ENCODE peak calls at places on chromosomes 4 and X, in seven cellular contexts. One of them, this sample, is unnamed.

GRCh38 chrX:136656596-136656995 is 8.6 kb downstream of the CD40LG start:
- ATAC-seq in sciatic nerve: no peak
- ATAC-seq in lower lobe of right lung: no peak
- ATAC-seq in heart right ventricle: no peak
- ATAC-seq in pancreas: no peak
- ATAC-seq in left cardiac atrium: no peak
- ATAC-seq in stimulated activated naive CD8-positive, alpha-beta T cell treated with anti-CD3 and anti-CD28 coated beads, Interleukin-15, amount 100 ng/mL, for 72 hours: no peak
- ATAC-seq in this sample: no peak

GRCh38 chrX:105876658-105877057 is 54.3 kb downstream of the NRK start:
- ATAC-seq in sciatic nerve: no peak
- ATAC-seq in lower lobe of right lung: no peak
- ATAC-seq in heart right ventricle: no peak
- ATAC-seq in pancreas: no peak
- ATAC-seq in left cardiac atrium: no peak
- ATAC-seq in stimulated activated naive CD8-positive, alpha-beta T cell treated with anti-CD3 and anti-CD28 coated beads, Interleukin-15, amount 100 ng/mL, for 72 hours: no peak
- ATAC-seq in this sample: no peak

GRCh38 chrX:136219893-136220292 is 31.3 kb downstream of the MAP7D3 start:
- ATAC-seq in sciatic nerve: no peak
- ATAC-seq in lower lobe of right lung: no peak
- ATAC-seq in heart right ventricle: no peak
- ATAC-seq in pancreas: no peak
- ATAC-seq in left cardiac atrium: no peak
- ATAC-seq in stimulated activated naive CD8-positive, alpha-beta T cell treated with anti-CD3 and anti-CD28 coated beads, Interleukin-15, amount 100 ng/mL, for 72 hours: no peak
- ATAC-seq in this sample: no peak

GRCh38 chr4:82076359-82076758 is 297.4 kb downstream of the HNRNPD start:
- ATAC-seq in sciatic nerve: no peak
- ATAC-seq in lower lobe of right lung: no peak
- ATAC-seq in heart right ventricle: no peak
- ATAC-seq in pancreas: no peak
- ATAC-seq in left cardiac atrium: no peak
- ATAC-seq in stimulated activated naive CD8-positive, alpha-beta T cell treated with anti-CD3 and anti-CD28 coated beads, Interleukin-15, amount 100 ng/mL, for 72 hours: no peak
- ATAC-seq in this sample: no peak

GRCh38 chr4:110787109-110787508 is 164.2 kb upstream of the PITX2 start:
- ATAC-seq in sciatic nerve: no peak
- ATAC-seq in lower lobe of right lung: no peak
- ATAC-seq in heart right ventricle: no peak
- ATAC-seq in pancreas: no peak
- ATAC-seq in left cardiac atrium: no peak
- ATAC-seq in stimulated activated naive CD8-positive, alpha-beta T cell treated with anti-CD3 and anti-CD28 coated beads, Interleukin-15, amount 100 ng/mL, for 72 hours: no peak
- ATAC-seq in this sample: no peak

GRCh38 chr4:44237643-44238042 is 211.0 kb downstream of the KCTD8 start:
- ATAC-seq in sciatic nerve: no peak
- ATAC-seq in lower lobe of right lung: no peak
- ATAC-seq in heart right ventricle: no peak
- ATAC-seq in pancreas: no peak
- ATAC-seq in left cardiac atrium: no peak
- ATAC-seq in stimulated activated naive CD8-positive, alpha-beta T cell treated with anti-CD3 and anti-CD28 coated beads, Interleukin-15, amount 100 ng/mL, for 72 hours: no peak
- ATAC-seq in this sample: no peak

GRCh38 chrX:24506082-24506481 is 41.0 kb downstream of the PDK3 start:
- ATAC-seq in sciatic nerve: no peak
- ATAC-seq in lower lobe of right lung: no peak
- ATAC-seq in heart right ventricle: no peak
- ATAC-seq in pancreas: no peak
- ATAC-seq in left cardiac atrium: no peak
- ATAC-seq in stimulated activated naive CD8-positive, alpha-beta T cell treated with anti-CD3 and anti-CD28 coated beads, Interleukin-15, amount 100 ng/mL, for 72 hours: peak
- ATAC-seq in this sample: no peak

GRCh38 chr4:10971800-10972398 is 287.3 kb upstream of the CLNK start:
- ATAC-seq in sciatic nerve: no peak
- ATAC-seq in lower lobe of right lung: no peak
- ATAC-seq in heart right ventricle: no peak
- ATAC-seq in pancreas: no peak
- ATAC-seq in left cardiac atrium: no peak
- ATAC-seq in stimulated activated naive CD8-positive, alpha-beta T cell treated with anti-CD3 and anti-CD28 coated beads, Interleukin-15, amount 100 ng/mL, for 72 hours: no peak
- ATAC-seq in this sample: no peak

GRCh38 chr4:24794111-24794860 is 1.1 kb upstream of the SOD3 start:
- ATAC-seq in sciatic nerve: peak
- ATAC-seq in lower lobe of right lung: peak
- ATAC-seq in heart right ventricle: peak
- ATAC-seq in pancreas: no peak
- ATAC-seq in left cardiac atrium: peak
- ATAC-seq in stimulated activated naive CD8-positive, alpha-beta T cell treated with anti-CD3 and anti-CD28 coated beads, Interleukin-15, amount 100 ng/mL, for 72 hours: no peak
- ATAC-seq in this sample: no peak

GRCh38 chrX:112211459-112211858 is 128.9 kb upstream of the TRPC5 start:
- ATAC-seq in sciatic nerve: no peak
- ATAC-seq in lower lobe of right lung: no peak
- ATAC-seq in heart right ventricle: no peak
- ATAC-seq in pancreas: no peak
- ATAC-seq in left cardiac atrium: no peak
- ATAC-seq in stimulated activated naive CD8-positive, alpha-beta T cell treated with anti-CD3 and anti-CD28 coated beads, Interleukin-15, amount 100 ng/mL, for 72 hours: peak
- ATAC-seq in this sample: no peak

GRCh38 chrX:101230636-101231035 is 11.1 kb downstream of the DRP2 start:
- ATAC-seq in sciatic nerve: no peak
- ATAC-seq in lower lobe of right lung: no peak
- ATAC-seq in heart right ventricle: no peak
- ATAC-seq in pancreas: no peak
- ATAC-seq in left cardiac atrium: no peak
- ATAC-seq in stimulated activated naive CD8-positive, alpha-beta T cell treated with anti-CD3 and anti-CD28 coated beads, Interleukin-15, amount 100 ng/mL, for 72 hours: no peak
- ATAC-seq in this sample: no peak

GRCh38 chr4:119729815-119730643 is 101.4 kb upstream of the PDE5A start:
- ATAC-seq in sciatic nerve: no peak
- ATAC-seq in lower lobe of right lung: peak
- ATAC-seq in heart right ventricle: no peak
- ATAC-seq in pancreas: peak
- ATAC-seq in left cardiac atrium: no peak
- ATAC-seq in stimulated activated naive CD8-positive, alpha-beta T cell treated with anti-CD3 and anti-CD28 coated beads, Interleukin-15, amount 100 ng/mL, for 72 hours: no peak
- ATAC-seq in this sample: no peak

GRCh38 chrX:70592091-70592490 is 147.5 kb downstream of the DLG3 start:
- ATAC-seq in sciatic nerve: no peak
- ATAC-seq in lower lobe of right lung: no peak
- ATAC-seq in heart right ventricle: no peak
- ATAC-seq in pancreas: no peak
- ATAC-seq in left cardiac atrium: no peak
- ATAC-seq in stimulated activated naive CD8-positive, alpha-beta T cell treated with anti-CD3 and anti-CD28 coated beads, Interleukin-15, amount 100 ng/mL, for 72 hours: peak
- ATAC-seq in this sample: no peak

GRCh38 chr4:38243385-38244053 is 283.3 kb downstream of the PTTG2 start:
- ATAC-seq in sciatic nerve: no peak
- ATAC-seq in lower lobe of right lung: peak
- ATAC-seq in heart right ventricle: no peak
- ATAC-seq in pancreas: no peak
- ATAC-seq in left cardiac atrium: no peak
- ATAC-seq in stimulated activated naive CD8-positive, alpha-beta T cell treated with anti-CD3 and anti-CD28 coated beads, Interleukin-15, amount 100 ng/mL, for 72 hours: no peak
- ATAC-seq in this sample: no peak

GRCh38 chrX:74119016-74119910 is 184.7 kb upstream of the ZCCHC13 start:
- ATAC-seq in sciatic nerve: no peak
- ATAC-seq in lower lobe of right lung: no peak
- ATAC-seq in heart right ventricle: no peak
- ATAC-seq in pancreas: no peak
- ATAC-seq in left cardiac atrium: no peak
- ATAC-seq in stimulated activated naive CD8-positive, alpha-beta T cell treated with anti-CD3 and anti-CD28 coated beads, Interleukin-15, amount 100 ng/mL, for 72 hours: no peak
- ATAC-seq in this sample: no peak

GRCh38 chrX:53547668-53548067 is 113.5 kb upstream of the HSD17B10 start:
- ATAC-seq in sciatic nerve: no peak
- ATAC-seq in lower lobe of right lung: no peak
- ATAC-seq in heart right ventricle: no peak
- ATAC-seq in pancreas: no peak
- ATAC-seq in left cardiac atrium: no peak
- ATAC-seq in stimulated activated naive CD8-positive, alpha-beta T cell treated with anti-CD3 and anti-CD28 coated beads, Interleukin-15, amount 100 ng/mL, for 72 hours: peak
- ATAC-seq in this sample: no peak

GRCh38 chr4:44046491-44046890 is 402.1 kb downstream of the KCTD8 start:
- ATAC-seq in sciatic nerve: no peak
- ATAC-seq in lower lobe of right lung: no peak
- ATAC-seq in heart right ventricle: no peak
- ATAC-seq in pancreas: no peak
- ATAC-seq in left cardiac atrium: no peak
- ATAC-seq in stimulated activated naive CD8-positive, alpha-beta T cell treated with anti-CD3 and anti-CD28 coated beads, Interleukin-15, amount 100 ng/mL, for 72 hours: no peak
- ATAC-seq in this sample: no peak

GRCh38 chr4:85527815-85528214 is 52.9 kb downstream of the ARHGAP24 start:
- ATAC-seq in sciatic nerve: no peak
- ATAC-seq in lower lobe of right lung: no peak
- ATAC-seq in heart right ventricle: no peak
- ATAC-seq in pancreas: no peak
- ATAC-seq in left cardiac atrium: no peak
- ATAC-seq in stimulated activated naive CD8-positive, alpha-beta T cell treated with anti-CD3 and anti-CD28 coated beads, Interleukin-15, amount 100 ng/mL, for 72 hours: no peak
- ATAC-seq in this sample: no peak

GRCh38 chrX:48487362-48487785 is 11.4 kb downstream of the FTSJ1 start:
- ATAC-seq in sciatic nerve: no peak
- ATAC-seq in lower lobe of right lung: peak
- ATAC-seq in heart right ventricle: no peak
- ATAC-seq in pancreas: no peak
- ATAC-seq in left cardiac atrium: no peak
- ATAC-seq in stimulated activated naive CD8-positive, alpha-beta T cell treated with anti-CD3 and anti-CD28 coated beads, Interleukin-15, amount 100 ng/mL, for 72 hours: no peak
- ATAC-seq in this sample: no peak

GRCh38 chrX:100381613-100382012 is 28.5 kb downstream of the PCDH19 start:
- ATAC-seq in sciatic nerve: no peak
- ATAC-seq in lower lobe of right lung: no peak
- ATAC-seq in heart right ventricle: no peak
- ATAC-seq in pancreas: no peak
- ATAC-seq in left cardiac atrium: no peak
- ATAC-seq in stimulated activated naive CD8-positive, alpha-beta T cell treated with anti-CD3 and anti-CD28 coated beads, Interleukin-15, amount 100 ng/mL, for 72 hours: no peak
- ATAC-seq in this sample: no peak

GRCh38 chr4:184850431-184851199 is 24.8 kb upstream of the ACSL1 start:
- ATAC-seq in sciatic nerve: no peak
- ATAC-seq in lower lobe of right lung: no peak
- ATAC-seq in heart right ventricle: no peak
- ATAC-seq in pancreas: no peak
- ATAC-seq in left cardiac atrium: no peak
- ATAC-seq in stimulated activated naive CD8-positive, alpha-beta T cell treated with anti-CD3 and anti-CD28 coated beads, Interleukin-15, amount 100 ng/mL, for 72 hours: peak
- ATAC-seq in this sample: peak

GRCh38 chrX:71912156-71912555 is 1.5 kb downstream of the NHSL2 start:
- ATAC-seq in sciatic nerve: peak
- ATAC-seq in lower lobe of right lung: no peak
- ATAC-seq in heart right ventricle: no peak
- ATAC-seq in pancreas: no peak
- ATAC-seq in left cardiac atrium: peak
- ATAC-seq in stimulated activated naive CD8-positive, alpha-beta T cell treated with anti-CD3 and anti-CD28 coated beads, Interleukin-15, amount 100 ng/mL, for 72 hours: no peak
- ATAC-seq in this sample: no peak

GRCh38 chr4:88659890-88660208 is 37.8 kb downstream of the NAP1L5 start:
- ATAC-seq in sciatic nerve: no peak
- ATAC-seq in lower lobe of right lung: no peak
- ATAC-seq in heart right ventricle: no peak
- ATAC-seq in pancreas: no peak
- ATAC-seq in left cardiac atrium: no peak
- ATAC-seq in stimulated activated naive CD8-positive, alpha-beta T cell treated with anti-CD3 and anti-CD28 coated beads, Interleukin-15, amount 100 ng/mL, for 72 hours: no peak
- ATAC-seq in this sample: no peak

GRCh38 chr4:82428526-82428968 is 1.7 kb downstream of the HNRNPDL start:
- ATAC-seq in sciatic nerve: no peak
- ATAC-seq in lower lobe of right lung: no peak
- ATAC-seq in heart right ventricle: no peak
- ATAC-seq in pancreas: no peak
- ATAC-seq in left cardiac atrium: no peak
- ATAC-seq in stimulated activated naive CD8-positive, alpha-beta T cell treated with anti-CD3 and anti-CD28 coated beads, Interleukin-15, amount 100 ng/mL, for 72 hours: no peak
- ATAC-seq in this sample: no peak

GRCh38 chr4:114005569-114006442 is 26.4 kb upstream of the ARSJ start:
- ATAC-seq in sciatic nerve: no peak
- ATAC-seq in lower lobe of right lung: peak
- ATAC-seq in heart right ventricle: peak
- ATAC-seq in pancreas: no peak
- ATAC-seq in left cardiac atrium: no peak
- ATAC-seq in stimulated activated naive CD8-positive, alpha-beta T cell treated with anti-CD3 and anti-CD28 coated beads, Interleukin-15, amount 100 ng/mL, for 72 hours: no peak
- ATAC-seq in this sample: no peak

This sample was measured in stimulated activated memory B cell treated with anti-CD40 and anti-IgM and Interleukin-4, amounts not matched to agents 10 μg/mL and 1 μg/mL and 100 μg/mL, for 72 hours.